ENCODE peak calls at places on chromosomes 5 and 9, in seven cellular contexts. J is A549; U is activated CD8-positive, alpha-beta T cell treated with anti-CD3 and anti-CD28 coated beads for 36 hours; Y is brain microvascular endothelial cell; E is naive thymus-derived CD4-positive, alpha-beta T cell; Q is amygdala; O is GM13977. M is an unnamed sample.

GRCh38 chr5:57478826-57479225 is 3.8 kb downstream of the ACTBL2 start:
- DNase-seq in J (no peak), U (no peak), Y (no peak), E (no peak), Q (no peak), O (no peak), M (no peak)

GRCh38 chr9:73179594-73179993 is 27.9 kb downstream of the ANXA1 start:
- DNase-seq in J (no peak), U (no peak), Y (no peak), E (no peak), Q (no peak), O (no peak), M (no peak)

GRCh38 chr5:118044169-118044568 is 944.2 kb downstream of the DTWD2 start:
- DNase-seq in J (no peak), U (no peak), Y (no peak), E (no peak), Q (no peak), O (no peak), M (no peak)

GRCh38 chr5:120062515-120062917 is 401.6 kb upstream of the PRR16 start:
- DNase-seq in J (no peak), U (no peak), Y (peak; percentile 45), E (no peak), Q (no peak), O (no peak), M (no peak)

GRCh38 chr9:1294641-1295040 is 244.5 kb downstream of the DMRT2 start:
- DNase-seq in J (no peak), U (no peak), Y (no peak), E (no peak), Q (no peak), O (no peak), M (no peak)

GRCh38 chr9:102631559-102631958 is 363.6 kb upstream of the CYLC2 start:
- DNase-seq in J (no peak), U (no peak), Y (peak; percentile 14), E (no peak), Q (no peak), O (no peak), M (no peak)

GRCh38 chr5:113178073-113178779 is 201.6 kb downstream of the DCP2 start:
- DNase-seq in J (no peak), U (no peak), Y (no peak), E (no peak), Q (no peak), O (no peak), M (no peak)

GRCh38 chr9:3285365-3286161 is 240.2 kb downstream of the RFX3 start:
- DNase-seq in J (no peak), U (no peak), Y (no peak), E (no peak), Q (no peak), O (no peak), M (no peak)

GRCh38 chr9:136121801-136122200 is 3.1 kb upstream of the TMEM250 start:
- DNase-seq in J (no peak), U (no peak), Y (no peak), E (no peak), Q (no peak), O (no peak), M (no peak)

GRCh38 chr9:119003218-119003617 is 366.0 kb downstream of the BRINP1 start:
- DNase-seq in J (no peak), U (no peak), Y (no peak), E (no peak), Q (no peak), O (no peak), M (no peak)

GRCh38 chr5:77418601-77419591 is 73.2 kb downstream of the WDR41 start:
- DNase-seq in J (no peak), U (no peak), Y (peak; percentile 33), E (no peak), Q (no peak), O (no peak), M (no peak)

GRCh38 chr5:1200495-1201326 is 684 bp upstream of the SLC6A19 start:
- DNase-seq in J (no peak), U (no peak), Y (no peak), E (no peak), Q (no peak), O (no peak), M (no peak)

GRCh38 chr5:83583859-83584258 is 112.3 kb downstream of the VCAN start:
- DNase-seq in J (no peak), U (no peak), Y (no peak), E (no peak), Q (no peak), O (no peak), M (no peak)

GRCh38 chr9:132784286-132784820 is 93.7 kb downstream of the AK8 start:
- DNase-seq in J (no peak), U (no peak), Y (no peak), E (no peak), Q (no peak), O (no peak), M (no peak)

GRCh38 chr5:150263801-150264621 is 25.6 kb downstream of the CAMK2A start:
- DNase-seq in J (peak; percentile 81), U (no peak), Y (peak; percentile 73), E (no peak), Q (no peak), O (no peak), M (no peak)

GRCh38 chr5:107401470-107402085 is 269.2 kb downstream of the EFNA5 start:
- DNase-seq in J (no peak), U (no peak), Y (no peak), E (no peak), Q (no peak), O (no peak), M (no peak)

GRCh38 chr5:11182441-11183080 is 421.5 kb upstream of the DAP start:
- DNase-seq in J (peak; percentile 20), U (no peak), Y (peak; percentile 46), E (no peak), Q (no peak), O (peak; percentile 40), M (no peak)

GRCh38 chr5:57215629-57216195 is 41.9 kb downstream of the GPBP1 start:
- DNase-seq in J (no peak), U (no peak), Y (no peak), E (no peak), Q (no peak), O (no peak), M (no peak)

GRCh38 chr5:77312411-77312810 is 101.9 kb downstream of the PDE8B start:
- DNase-seq in J (no peak), U (no peak), Y (peak; percentile 62), E (no peak), Q (no peak), O (no peak), M (no peak)

GRCh38 chr5:109863752-109864151 is 174.0 kb downstream of the MAN2A1 start:
- DNase-seq in J (no peak), U (no peak), Y (peak; percentile 5), E (no peak), Q (no peak), O (no peak), M (no peak)

GRCh38 chr5:45694255-45694834 is 1.8 kb downstream of the HCN1 start:
- DNase-seq in J (no peak), U (no peak), Y (no peak), E (no peak), Q (no peak), O (no peak), M (no peak)

GRCh38 chr9:7147136-7148090 is 389.6 kb downstream of the KDM4C start:
- DNase-seq in J (no peak), U (no peak), Y (no peak), E (no peak), Q (no peak), O (no peak), M (no peak)

GRCh38 chr9:100167912-100168775 is 69.1 kb downstream of the INVS start:
- DNase-seq in J (no peak), U (no peak), Y (peak; percentile 55), E (no peak), Q (no peak), O (no peak), M (no peak)

GRCh38 chr9:112572416-112572815 is 85.8 kb downstream of the KIAA1958 start:
- DNase-seq in J (no peak), U (no peak), Y (no peak), E (no peak), Q (no peak), O (no peak), M (no peak)

GRCh38 chr9:124356745-124357390 is 58.4 kb downstream of the PSMB7 start:
- DNase-seq in J (no peak), U (no peak), Y (no peak), E (no peak), Q (no peak), O (no peak), M (no peak)

GRCh38 chr5:62386824-62387223 is 16.9 kb downstream of the DIMT1 start:
- DNase-seq in J (no peak), U (no peak), Y (no peak), E (no peak), Q (no peak), O (no peak), M (no peak)

GRCh38 chr5:146560205-146560812 is 44.3 kb upstream of the GPR151 start:
- DNase-seq in J (no peak), U (no peak), Y (no peak), E (no peak), Q (no peak), O (no peak), M (no peak)

GRCh38 chr5:65895891-65896290 is 30.5 kb upstream of the ERBIN start:
- DNase-seq in J (no peak), U (no peak), Y (no peak), E (no peak), Q (no peak), O (no peak), M (no peak)

GRCh38 chr9:92313624-92314012 is 11.5 kb downstream of the NOL8 start:
- DNase-seq in J (no peak), U (no peak), Y (no peak), E (no peak), Q (no peak), O (no peak), M (no peak)

GRCh38 chr9:69632768-69633167 is 39.4 kb downstream of the APBA1 start:
- DNase-seq in J (no peak), U (no peak), Y (no peak), E (no peak), Q (no peak), O (no peak), M (no peak)

GRCh38 chr5:160375166-160375565 is 4.7 kb upstream of the C1QTNF2 start:
- DNase-seq in J (no peak), U (no peak), Y (peak; percentile 5), E (no peak), Q (no peak), O (no peak), M (no peak)

GRCh38 chr9:121280715-121281613 is 13.0 kb downstream of the GSN start:
- DNase-seq in J (no peak), U (no peak), Y (no peak), E (no peak), Q (no peak), O (no peak), M (no peak)

GRCh38 chr9:69425402-69425801 is 100.4 kb downstream of the ENTREP1 start:
- DNase-seq in J (no peak), U (no peak), Y (no peak), E (no peak), Q (no peak), O (no peak), M (no peak)

GRCh38 chr5:36820900-36821299 is 55.7 kb upstream of the NIPBL start:
- DNase-seq in J (no peak), U (no peak), Y (no peak), E (no peak), Q (no peak), O (no peak), M (no peak)

GRCh38 chr9:16039103-16039987 is 486.5 kb downstream of the CCDC171 start:
- DNase-seq in J (no peak), U (peak; percentile 35), Y (peak; percentile 55), E (no peak), Q (no peak), O (no peak), M (no peak)

GRCh38 chr9:14633906-14634565 is 59.2 kb downstream of the ZDHHC21 start:
- DNase-seq in J (no peak), U (no peak), Y (no peak), E (no peak), Q (no peak), O (no peak), M (no peak)